ENCODE peak calls at places on chromosomes 1 and 21, in ten cellular contexts. S, T, Q, Y, U, D, R, K, H and C are unnamed samples.

GRCh38 chr1:1399870-1400575 is 888 bp upstream of the CCNL2 start:
- DNase-seq in Q (no peak), Y (no peak), K (no peak), S (peak; percentile 37), R (peak; percentile 40), T (no peak), H (no peak), D (no peak), U (no peak), C (no peak)

GRCh38 chr1:3434406-3435110 is 19.9 kb upstream of the ARHGEF16 start:
- DNase-seq in R (no peak), Q (no peak), Y (no peak), U (no peak), S (no peak), D (no peak), H (no peak), K (no peak), T (no peak), C (no peak)

GRCh38 chr1:226287587-226287986 is 21.4 kb downstream of the LIN9 start:
- DNase-seq in H (no peak), R (no peak), U (no peak), Y (no peak), S (no peak), Q (no peak), D (no peak), T (no peak), K (no peak), C (no peak)

GRCh38 chr1:235683653-235684052 is 34.1 kb upstream of the GNG4 start:
- DNase-seq in R (peak; percentile 72), T (no peak), Y (no peak), H (no peak), Q (no peak), S (no peak), D (no peak), U (no peak), K (no peak), C (no peak)

GRCh38 chr1:206001476-206001888 is 1.7 kb downstream of the RAB7B start:
- DNase-seq in S (peak; percentile 60), U (no peak), D (no peak), Q (no peak), H (peak; percentile 53), K (no peak), R (peak; percentile 97), Y (peak; percentile 62), T (peak; percentile 97), C (no peak)

GRCh38 chr1:201481004-201481380 is 12.0 kb upstream of the PHLDA3 start:
- DNase-seq in T (no peak), H (no peak), U (no peak), S (no peak), R (no peak), D (no peak), Q (no peak), K (no peak), Y (peak; percentile 55), C (no peak)

GRCh38 chr1:67429528-67430357 is 459 bp downstream of the SERBP1 start:
- DNase-seq in U (peak; percentile 7), Q (no peak), D (no peak), K (no peak), R (peak; percentile 23), Y (peak; percentile 79), H (peak; percentile 14), T (no peak), S (peak; percentile 46), C (peak; percentile 27)

GRCh38 chr21:26982767-26983166 is 15.9 kb upstream of the ADAMTS5 start:
- DNase-seq in H (no peak), D (no peak), K (no peak), S (no peak), Q (no peak), U (no peak), Y (no peak), T (peak; percentile 96), R (peak; percentile 23), C (no peak)

GRCh38 chr1:184427722-184428121 is 40.9 kb downstream of the C1orf21 start:
- DNase-seq in D (no peak), Q (no peak), K (no peak), H (no peak), R (no peak), Y (no peak), T (no peak), S (no peak), U (no peak), C (no peak)

GRCh38 chr1:180577361-180577760 is 18.6 kb downstream of the OVAAL start:
- DNase-seq in U (no peak), H (no peak), T (no peak), K (no peak), S (no peak), Q (no peak), Y (no peak), R (no peak), D (no peak), C (no peak)

GRCh38 chr1:6899621-6900020 is 114.4 kb downstream of the CAMTA1 start:
- DNase-seq in K (no peak), R (no peak), D (no peak), H (no peak), S (no peak), Q (no peak), T (no peak), U (no peak), Y (no peak), C (no peak)

GRCh38 chr1:212315907-212316306 is 30.7 kb downstream of the PPP2R5A start:
- DNase-seq in Q (no peak), S (peak; percentile 20), D (no peak), T (peak; percentile 30), U (no peak), H (peak; percentile 45), R (peak; percentile 32), K (no peak), Y (no peak), C (no peak)

GRCh38 chr1:11653616-11654570 is at the start of gene FBXO2:
- DNase-seq in R (no peak), S (peak; percentile 17), U (no peak), H (no peak), Q (no peak), Y (no peak), D (no peak), T (no peak), K (no peak), C (no peak)

GRCh38 chr1:198577444-198577843 is 37.0 kb upstream of the ATP6V1G3 start:
- DNase-seq in Y (no peak), T (no peak), H (no peak), D (no peak), Q (no peak), K (no peak), U (no peak), R (peak; percentile 67), S (no peak), C (no peak)

GRCh38 chr1:20716232-20716631 is 1.6 kb downstream of the KIF17 start:
- DNase-seq in D (no peak), U (no peak), T (no peak), R (no peak), K (no peak), Q (no peak), H (no peak), Y (no peak), S (no peak), C (no peak)

GRCh38 chr1:39164256-39164655 is 40.2 kb upstream of the MACF1 start:
- DNase-seq in S (no peak), R (no peak), Y (no peak), Q (no peak), U (no peak), H (no peak), T (no peak), D (no peak), K (no peak), C (no peak)

GRCh38 chr1:96080925-96081324 is 640.7 kb upstream of the PTBP2 start:
- DNase-seq in H (no peak), S (no peak), D (no peak), Y (no peak), K (no peak), R (peak; percentile 24), T (no peak), Q (no peak), U (no peak), C (no peak)

GRCh38 chr1:182141040-182141439 is 79.5 kb upstream of the ZNF648 start:
- DNase-seq in D (no peak), K (no peak), R (no peak), T (no peak), Y (no peak), Q (no peak), S (no peak), H (no peak), U (no peak), C (no peak)